ENCODE peak calls at places on chromosomes 13 and 19, in four cellular contexts. N is adrenal gland, Q is IMR-90, Y is vagina. C is an unnamed sample.

GRCh38 chr13:65336916-65337315 is 1893.2 kb downstream of the PCDH9 start:
- DNase-seq in N (no peak), Y (no peak), Q (peak), C (no peak)

GRCh38 chr13:35388979-35389378 is 87.5 kb downstream of the MAB21L1 start:
- DNase-seq in Y (no peak), N (no peak), Q (peak), C (no peak)

GRCh38 chr13:100100115-100100879 is 11.4 kb downstream of the PCCA start:
- DNase-seq in Q (peak), Y (no peak), N (peak), C (no peak)

GRCh38 chr13:74575729-74576125 is 441.5 kb upstream of the KLF12 start:
- DNase-seq in Q (peak), N (peak), Y (no peak), C (peak)

GRCh38 chr13:42836930-42837329 is 55.5 kb downstream of the FAM216B start:
- DNase-seq in Q (peak), Y (no peak), N (peak), C (no peak)

GRCh38 chr13:53501387-53501786 is 472.8 kb downstream of the OLFM4 start:
- DNase-seq in N (no peak), Y (no peak), Q (no peak), C (no peak)

GRCh38 chr13:73673931-73674330 is 460.3 kb downstream of the KLF12 start:
- DNase-seq in N (no peak), Q (no peak), Y (no peak), C (no peak)

GRCh38 chr13:36820222-36820621 is 1.2 kb downstream of the RFXAP start:
- DNase-seq in Y (no peak), N (no peak), Q (no peak), C (no peak)

GRCh38 chr19:23440207-23440606 is 44.9 kb upstream of the ZNF91 start:
- DNase-seq in Y (no peak), N (no peak), Q (no peak), C (no peak)

GRCh38 chr13:44815507-44816074 is 173.7 kb downstream of the NUFIP1 start:
- DNase-seq in Q (peak), N (peak), Y (no peak), C (no peak)

GRCh38 chr19:4213116-4213515 is 16.2 kb upstream of the EBI3 start:
- DNase-seq in Q (no peak), N (no peak), Y (no peak), C (no peak)

GRCh38 chr19:4210166-4210731 is 19.1 kb upstream of the EBI3 start:
- DNase-seq in Q (no peak), Y (no peak), N (no peak), C (no peak)

GRCh38 chr19:4206818-4207484 is 22.4 kb upstream of the EBI3 start:
- DNase-seq in N (no peak), Y (no peak), Q (peak), C (no peak)

GRCh38 chr19:4208385-4209094 is 20.8 kb upstream of the EBI3 start:
- DNase-seq in Y (no peak), N (no peak), Q (peak), C (peak)
- TF ChIP-seq CTCF in Y (no peak), N (peak), Q (peak), C (peak)

GRCh38 chr19:37594064-37594981 is at the start of the genes ZNF540 and ZNF571:
- DNase-seq in Y (no peak), N (peak), Q (peak), C (peak)

GRCh38 chr19:37594982-37595382 is 306 bp downstream of the ZNF540 start:
- DNase-seq in Q (peak), N (peak), Y (no peak), C (peak)
- TF ChIP-seq POLR2A in Q (no peak), N (no peak), Y (no peak), C (no peak)

GRCh38 chr13:112042496-112042895 is 24.5 kb upstream of the SOX1 start:
- DNase-seq in Q (no peak), Y (no peak), N (no peak), C (no peak)
- TF ChIP-seq CTCF in Q (no peak), Y (no peak), N (no peak), C (no peak)

DNA sequence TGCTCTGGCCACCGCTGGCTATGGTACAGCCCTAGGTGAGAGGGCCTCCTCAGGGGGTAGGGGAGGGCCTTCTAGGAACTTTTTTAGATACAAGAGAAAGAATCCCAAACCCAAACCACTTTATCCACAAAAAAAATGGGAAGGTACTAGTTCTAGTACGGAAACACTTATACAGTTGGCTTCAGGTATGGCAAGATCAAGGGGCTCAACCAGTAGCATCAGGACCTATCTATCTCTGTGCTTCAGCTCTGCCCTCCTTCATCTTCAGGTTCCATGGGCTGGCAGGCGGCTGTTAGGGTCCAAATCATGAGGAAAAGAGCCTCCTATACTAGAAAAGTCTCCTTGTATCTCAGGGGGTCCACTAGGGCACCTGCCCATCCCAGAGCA is 1.8 kb downstream of the MRI1 start:
- DNase-seq in Q (no peak), Y (no peak), N (no peak), C (no peak)
- TF ChIP-seq POLR2A in Q (no peak), Y (no peak), N (no peak), C (no peak)

GRCh38 chr13:30410705-30411125 is 11.6 kb upstream of the UBE2L5 start:
- DNase-seq in N (no peak), Y (no peak), Q (peak), C (no peak)

GRCh38 chr13:30412351-30412750 is 9.9 kb upstream of the UBE2L5 start:
- DNase-seq in Q (no peak), N (no peak), Y (no peak), C (no peak)

GRCh38 chr13:30406779-30407416 is 15.4 kb upstream of the UBE2L5 start:
- DNase-seq in Y (no peak), Q (no peak), N (no peak), C (no peak)

GRCh38 chr13:30409911-30410704 is 12.2 kb upstream of the UBE2L5 start:
- DNase-seq in Y (no peak), Q (peak), N (peak), C (no peak)

GRCh38 chr13:30408319-30409101 is 13.8 kb upstream of the UBE2L5 start:
- DNase-seq in Q (peak), Y (no peak), N (peak), C (peak)
- TF ChIP-seq CTCF in Q (peak), Y (peak), N (peak), C (peak)

GRCh38 chr13:110913911-110914292 is 967 bp downstream of the ANKRD10 start:
- DNase-seq in Q (no peak), N (peak), Y (no peak), C (no peak)
- TF ChIP-seq POLR2A in Q (no peak), N (peak), Y (no peak), C (no peak)

GRCh38 chr13:96992633-96993032 is 1.6 kb downstream of the OXGR1 start:
- DNase-seq in Y (no peak), N (no peak), Q (no peak), C (no peak)

GRCh38 chr13:96994849-96995243 is 570 bp upstream of the OXGR1 start:
- DNase-seq in N (no peak), Y (no peak), Q (no peak), C (no peak)

GRCh38 chr13:96996097-96996496 is 1.8 kb upstream of the OXGR1 start:
- DNase-seq in Y (no peak), Q (no peak), N (no peak), C (no peak)

GRCh38 chr13:96993660-96994029 is 631 bp downstream of the OXGR1 start:
- DNase-seq in Q (no peak), N (no peak), Y (no peak), C (no peak)

GRCh38 chr13:96994030-96994848 is at the start of gene OXGR1:
- DNase-seq in Q (no peak), Y (no peak), N (no peak), C (peak)
- TF ChIP-seq CTCF in Q (no peak), Y (no peak), N (no peak), C (no peak)

DNA sequence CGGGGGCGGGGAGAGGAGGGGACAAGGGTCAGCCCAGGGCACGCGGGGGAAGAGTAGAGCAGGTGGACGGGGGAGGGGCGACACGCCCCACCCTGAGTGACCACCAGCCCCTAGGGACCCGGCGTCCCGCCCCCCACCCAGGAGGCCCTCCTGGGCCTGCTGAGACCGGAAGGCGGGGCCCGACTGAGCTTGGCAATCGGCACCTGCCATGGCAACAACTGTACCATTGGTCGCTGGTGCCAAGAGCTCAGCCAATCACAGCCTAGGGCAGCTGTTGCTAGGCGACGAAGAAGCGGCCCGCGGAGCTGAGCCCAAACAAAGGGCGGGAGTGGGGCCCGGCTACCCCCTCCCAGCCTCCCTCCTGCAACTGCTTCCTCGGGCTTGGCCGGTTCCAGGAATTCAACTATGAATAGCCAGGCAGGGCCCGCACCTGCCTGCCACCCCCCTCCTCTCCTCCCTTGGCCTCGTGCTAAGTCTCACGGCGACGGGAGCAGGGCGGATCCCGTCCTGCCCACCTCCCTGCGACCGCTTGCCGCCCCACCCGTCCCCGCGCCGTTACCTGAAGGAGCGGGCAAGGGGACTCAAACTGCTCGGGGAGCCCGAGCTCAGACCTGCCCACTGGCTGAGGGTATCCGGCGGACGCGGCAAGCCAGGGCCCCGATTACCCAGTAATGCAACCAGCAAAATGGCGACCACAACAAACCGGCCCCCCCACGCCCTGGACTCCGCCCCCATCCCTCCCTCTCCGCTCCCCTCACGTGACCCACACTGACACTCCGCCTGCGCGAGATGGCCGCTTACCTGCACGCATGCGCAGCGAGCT is at the start of gene DYRK1B:
- DNase-seq in Y (no peak), N (peak), Q (peak), C (peak)
- TF ChIP-seq POLR2A in Y (no peak), N (peak), Q (peak), C (peak)